ENCODE peak calls at places on chromosome 7, in eight cellular contexts. R is CD4-positive, alpha-beta T cell; A is fibroblast of lung; Q is heart right ventricle; L is astrocyte; H is thoracic aorta; K is RWPE1; M is OCI-LY7. W is an unnamed sample.

GRCh38 chr7:158295966-158296797 is 291.4 kb downstream of the PTPRN2 start:
- DNase-seq in R (no peak), A (no peak), Q (no peak), L (no peak), H (no peak), K (no peak), M (no peak), W (peak)

GRCh38 chr7:137169282-137169698 is 174.2 kb downstream of the PTN start:
- DNase-seq in R (no peak), A (peak), Q (peak), L (peak), H (no peak), K (peak), M (peak), W (no peak)

GRCh38 chr7:34567906-34568305 is 90.1 kb upstream of the NPSR1 start:
- DNase-seq in R (no peak), A (no peak), Q (no peak), L (no peak), H (no peak), K (no peak), M (no peak), W (no peak)

GRCh38 chr7:33745934-33746333 is 159.4 kb upstream of the BMPER start:
- DNase-seq in R (no peak), A (peak), Q (no peak), L (peak), H (no peak), K (peak), M (no peak), W (no peak)

GRCh38 chr7:149846436-149847046 is 8.4 kb downstream of the ZNF862 start:
- DNase-seq in R (no peak), A (no peak), Q (no peak), L (no peak), H (no peak), K (no peak), M (no peak), W (no peak)

GRCh38 chr7:411677-412312 is 107.9 kb downstream of the PDGFA start:
- DNase-seq in R (no peak), A (no peak), Q (no peak), L (no peak), H (no peak), K (no peak), M (no peak), W (no peak)

GRCh38 chr7:3597243-3597642 is 296.2 kb downstream of the SDK1 start:
- DNase-seq in R (no peak), A (no peak), Q (no peak), L (no peak), H (no peak), K (no peak), M (peak), W (no peak)

GRCh38 chr7:5647816-5648215 is 133.6 kb downstream of the RNF216 start:
- DNase-seq in R (no peak), A (no peak), Q (no peak), L (no peak), H (no peak), K (no peak), M (no peak), W (no peak)

GRCh38 chr7:105791926-105792325 is 84.5 kb downstream of the ATXN7L1 start:
- DNase-seq in R (no peak), A (no peak), Q (no peak), L (no peak), H (no peak), K (peak), M (no peak), W (no peak)

GRCh38 chr7:54546081-54546985 is 4.2 kb downstream of the VSTM2A start:
- DNase-seq in R (no peak), A (no peak), Q (no peak), L (no peak), H (no peak), K (peak), M (no peak), W (no peak)

GRCh38 chr7:32219416-32219815 is 149.2 kb upstream of the PDE1C start:
- DNase-seq in R (no peak), A (no peak), Q (no peak), L (no peak), H (no peak), K (no peak), M (no peak), W (no peak)

GRCh38 chr7:142139597-142140501 is 28.3 kb downstream of the MGAM2 start:
- DNase-seq in R (no peak), A (no peak), Q (no peak), L (no peak), H (no peak), K (no peak), M (no peak), W (no peak)

GRCh38 chr7:131653418-131654248 is 97.2 kb upstream of the PODXL start:
- DNase-seq in R (no peak), A (peak), Q (no peak), L (no peak), H (no peak), K (no peak), M (no peak), W (no peak)

GRCh38 chr7:87934699-87935372 is 785 bp downstream of the ADAM22 start:
- DNase-seq in R (no peak), A (peak), Q (no peak), L (peak), H (no peak), K (no peak), M (peak), W (peak)

GRCh38 chr7:100267648-100268047 is 39.9 kb upstream of the SPDYE3 start:
- DNase-seq in R (no peak), A (no peak), Q (no peak), L (no peak), H (no peak), K (no peak), M (no peak), W (no peak)

GRCh38 chr7:45881280-45881758 is 7.0 kb upstream of the IGFBP1 start:
- DNase-seq in R (no peak), A (no peak), Q (no peak), L (no peak), H (no peak), K (no peak), M (no peak), W (no peak)

GRCh38 chr7:388461-388960 is 98.5 kb downstream of the FOXL3 start:
- DNase-seq in R (no peak), A (no peak), Q (peak), L (no peak), H (no peak), K (no peak), M (no peak), W (no peak)

GRCh38 chr7:148835854-148836253 is 48.2 kb downstream of the EZH2 start:
- DNase-seq in R (no peak), A (no peak), Q (no peak), L (no peak), H (no peak), K (no peak), M (no peak), W (no peak)

GRCh38 chr7:41861642-41862041 is 158.8 kb upstream of the INHBA start:
- DNase-seq in R (no peak), A (no peak), Q (no peak), L (no peak), H (no peak), K (no peak), M (no peak), W (no peak)

GRCh38 chr7:102220929-102221850 is 65.5 kb upstream of the SH2B2 start:
- DNase-seq in R (no peak), A (peak), Q (no peak), L (peak), H (no peak), K (peak), M (no peak), W (no peak)

DNA sequence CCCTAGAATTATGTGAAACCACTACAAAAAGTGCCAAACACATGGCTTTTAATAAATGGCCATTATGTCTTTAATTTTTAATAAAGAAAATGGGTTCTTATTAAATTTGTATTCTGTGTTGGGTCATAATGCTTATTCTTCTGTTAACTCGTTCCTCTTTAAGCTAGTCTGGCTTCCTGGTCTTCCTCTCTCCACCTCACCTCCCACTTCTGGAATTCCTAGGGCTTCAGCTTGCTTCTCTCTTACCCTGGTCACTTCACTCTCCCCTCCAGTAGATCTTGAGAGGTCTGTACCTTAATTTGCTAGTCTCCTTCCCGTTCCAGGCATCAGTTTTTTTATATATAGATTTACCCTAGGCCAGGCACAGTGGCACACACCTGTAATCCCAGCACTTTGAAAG is 111.2 kb downstream of the RALA start:
- DNase-seq in R (no peak), A (no peak), Q (no peak), L (no peak), H (no peak), K (no peak), M (no peak), W (no peak)
- H3K27ac ChIP-seq in R (peak), A (peak), Q (no peak), L (peak), H (no peak), K (no peak), M (peak), W (no peak)

GRCh38 chr7:111394891-111395290 is 167.4 kb downstream of the IMMP2L start:
- DNase-seq in R (no peak), A (no peak), Q (no peak), L (no peak), H (no peak), K (no peak), M (no peak), W (no peak)
- H3K27ac ChIP-seq in R (no peak), A (no peak), Q (no peak), L (no peak), H (no peak), K (no peak), M (no peak), W (no peak)

DNA sequence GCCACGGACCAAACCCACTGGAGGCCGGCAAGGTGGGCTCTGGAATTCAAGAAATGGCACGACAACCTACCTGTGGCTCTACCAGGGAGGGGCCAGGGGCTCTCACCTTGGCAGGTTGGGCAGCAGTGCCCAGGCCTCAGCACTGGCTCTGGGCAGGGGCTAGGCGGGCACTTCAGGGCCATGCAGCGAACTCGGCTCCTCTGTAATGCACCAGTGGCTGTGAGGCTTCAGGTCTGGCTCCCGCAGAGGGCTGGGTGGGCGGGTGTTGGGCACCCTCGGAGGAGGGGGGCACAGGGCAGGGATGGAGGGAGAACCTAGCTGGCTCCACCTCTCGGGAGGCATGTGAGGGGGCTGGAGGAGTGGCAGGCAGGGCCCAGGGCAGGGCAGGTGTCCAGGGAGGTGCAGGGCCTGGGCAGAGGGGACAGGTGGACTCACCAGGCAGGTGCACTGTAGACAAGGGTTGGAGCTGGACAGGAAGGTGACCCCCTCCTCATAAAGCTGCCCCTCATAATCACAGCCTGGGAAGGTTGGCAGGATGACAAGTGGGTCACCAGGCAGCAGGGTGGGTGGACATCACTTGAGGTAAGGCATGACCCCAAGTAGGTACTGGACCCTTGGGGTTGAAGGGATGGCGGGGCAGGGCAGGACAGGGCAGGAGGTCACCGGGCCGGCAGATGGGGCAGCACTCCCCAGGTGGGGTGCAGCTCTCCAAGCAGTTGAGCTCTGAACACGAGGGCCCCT is 6.7 kb downstream of the KCP start:
- DNase-seq in R (no peak), A (no peak), Q (no peak), L (no peak), H (no peak), K (no peak), M (no peak), W (no peak)
- H3K27ac ChIP-seq in R (no peak), A (no peak), Q (no peak), L (no peak), H (no peak), K (no peak), M (no peak), W (no peak)

DNA sequence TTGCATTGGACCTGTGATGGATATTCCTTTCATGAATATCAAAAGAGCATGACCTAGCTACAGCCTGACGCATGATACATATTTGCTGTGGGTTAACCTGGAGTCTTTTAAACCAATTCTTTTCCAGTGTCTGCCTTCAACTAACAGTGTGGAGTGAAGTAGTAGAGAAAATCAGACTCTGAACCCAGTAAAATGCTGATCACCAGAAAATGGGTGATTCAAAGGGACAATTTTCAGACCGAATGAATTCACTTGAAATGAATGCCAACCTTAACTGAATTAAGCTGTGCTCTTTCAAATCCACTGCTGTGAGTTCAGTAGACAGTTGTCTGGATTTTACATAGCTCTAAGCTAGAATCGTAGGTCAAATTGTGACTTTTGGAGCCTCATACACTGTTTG is 123.0 kb downstream of the CDK14 start:
- DNase-seq in R (no peak), A (no peak), Q (no peak), L (no peak), H (no peak), K (no peak), M (no peak), W (no peak)
- H3K27ac ChIP-seq in R (no peak), A (no peak), Q (no peak), L (no peak), H (no peak), K (no peak), M (peak), W (no peak)

GRCh38 chr7:22352812-22353340 is 4.1 kb downstream of the RAPGEF5 start:
- DNase-seq in R (no peak), A (no peak), Q (no peak), L (no peak), H (no peak), K (no peak), M (peak), W (no peak)

GRCh38 chr7:22351329-22351692 is 5.6 kb downstream of the RAPGEF5 start:
- DNase-seq in R (no peak), A (no peak), Q (no peak), L (no peak), H (no peak), K (no peak), M (peak), W (no peak)

GRCh38 chr7:22350466-22351328 is 6.3 kb downstream of the RAPGEF5 start:
- DNase-seq in R (no peak), A (peak), Q (no peak), L (peak), H (no peak), K (no peak), M (peak), W (no peak)

GRCh38 chr7:22354462-22354861 is 2.5 kb downstream of the RAPGEF5 start:
- DNase-seq in R (no peak), A (no peak), Q (no peak), L (no peak), H (no peak), K (no peak), M (no peak), W (no peak)

DNA sequence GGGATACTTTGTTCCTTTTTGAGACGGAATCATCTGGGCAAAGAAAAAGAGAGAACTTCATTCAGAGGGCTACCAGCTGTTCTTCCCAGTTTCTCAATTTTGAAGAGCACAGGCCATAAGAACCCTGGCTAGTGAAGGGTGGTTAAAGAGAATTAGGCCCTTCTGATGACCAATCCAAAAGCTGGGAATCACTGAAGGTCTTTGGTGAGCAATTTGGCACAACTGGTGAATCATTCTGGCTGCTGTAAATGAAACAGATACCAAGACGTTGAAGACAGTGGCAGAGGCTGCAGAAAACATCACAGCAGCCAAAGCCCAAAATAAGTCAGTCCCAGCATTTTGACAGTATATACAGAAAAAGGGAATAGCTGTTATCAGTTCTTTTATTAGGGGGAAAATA is 5.1 kb downstream of the RAPGEF5 start:
- DNase-seq in R (no peak), A (peak), Q (no peak), L (no peak), H (no peak), K (no peak), M (no peak), W (no peak)
- H3K27ac ChIP-seq in R (no peak), A (no peak), Q (no peak), L (no peak), H (no peak), K (no peak), M (peak), W (no peak)

DNA sequence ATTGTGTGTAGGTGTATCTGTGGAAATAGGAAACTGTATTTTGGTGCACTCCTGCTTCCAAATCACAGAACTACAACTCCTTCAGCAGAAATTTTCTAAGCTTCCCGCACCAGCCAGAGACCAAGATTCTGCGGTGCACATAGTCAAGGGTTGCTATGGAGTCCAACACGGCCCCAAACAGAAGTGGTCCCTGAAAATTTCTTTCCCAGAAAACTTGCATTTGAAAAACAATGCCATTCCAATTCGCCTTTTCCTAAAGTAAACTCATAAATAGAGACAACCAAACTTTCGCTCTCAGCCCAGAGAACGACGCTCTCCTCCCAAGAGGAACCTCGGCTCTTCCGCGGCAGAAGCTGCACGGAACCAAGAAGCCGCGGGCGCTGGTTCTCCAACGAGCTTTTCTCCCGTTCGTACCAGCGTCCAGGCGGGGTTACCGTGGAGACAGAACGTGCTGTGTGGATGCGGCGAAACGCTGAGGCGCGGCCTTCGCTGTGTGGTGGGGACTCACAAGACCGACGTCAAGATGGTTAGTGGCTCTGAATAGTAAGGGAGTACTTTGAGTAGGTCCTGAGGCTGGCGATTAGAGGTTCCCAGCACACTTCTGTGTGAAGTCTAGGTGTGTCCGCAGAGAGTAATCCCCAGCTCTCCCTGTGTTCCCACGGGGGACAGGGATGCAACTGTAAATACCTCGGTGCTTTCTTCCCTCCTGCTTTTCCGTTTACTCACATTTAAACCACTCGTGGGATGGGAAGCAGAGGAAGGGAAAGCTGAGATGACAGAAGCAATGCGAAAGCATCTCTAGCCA is 24.0 kb upstream of the ZC3HAV1 start:
- DNase-seq in R (peak), A (peak), Q (peak), L (peak), H (peak), K (peak), M (peak), W (peak)
- H3K27ac ChIP-seq in R (peak), A (peak), Q (peak), L (peak), H (peak), K (peak), M (no peak), W (peak)

DNA sequence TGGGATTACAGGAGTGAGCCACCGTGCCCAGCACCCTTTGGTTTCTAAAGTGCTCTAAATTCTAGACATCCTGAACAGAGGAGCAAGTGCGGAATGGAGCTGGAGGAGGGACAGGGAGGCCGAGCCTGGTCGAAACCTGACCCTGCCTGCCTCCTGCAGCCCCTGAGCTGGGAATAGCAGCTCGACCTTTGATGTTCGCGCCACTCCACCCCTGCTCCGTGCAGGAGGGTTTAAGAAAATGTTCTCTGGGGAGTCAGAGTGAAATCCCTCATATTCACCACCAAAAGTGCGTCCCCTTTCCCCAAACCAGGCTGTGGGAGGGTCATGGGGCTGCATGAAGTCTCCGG is 1.8 kb downstream of the PGAM2 start:
- DNase-seq in R (no peak), A (no peak), Q (no peak), L (no peak), H (no peak), K (no peak), M (no peak), W (no peak)
- H3K27ac ChIP-seq in R (peak), A (no peak), Q (peak), L (no peak), H (no peak), K (peak), M (no peak), W (no peak)

DNA sequence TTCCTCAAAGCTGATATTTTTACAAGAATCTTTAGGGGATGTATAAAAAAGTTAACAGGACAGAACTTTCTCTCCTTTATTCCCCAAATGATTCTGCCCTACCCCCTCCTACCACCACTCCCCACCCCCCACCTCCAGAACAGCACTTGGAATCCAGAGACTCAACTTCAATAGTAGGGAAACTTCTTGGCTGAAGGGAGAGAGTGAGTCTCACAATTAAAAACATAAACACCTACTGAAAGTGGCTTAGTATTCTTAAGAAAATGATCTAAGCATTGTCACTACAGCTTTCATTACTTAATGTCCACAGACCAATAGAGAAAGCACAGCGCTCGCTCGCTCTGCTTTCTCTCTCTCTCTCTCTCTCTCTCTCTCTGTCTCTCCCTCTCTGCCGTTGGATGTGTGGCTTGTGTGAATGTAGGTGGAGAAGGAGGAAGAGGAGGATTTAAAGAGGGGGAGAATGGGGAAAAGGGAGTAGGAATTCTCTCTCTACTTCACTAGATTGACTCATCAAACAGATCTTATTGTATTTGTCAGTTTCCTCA is 1.5 kb upstream of the SEMA3A start:
- DNase-seq in R (no peak), A (peak), Q (no peak), L (peak), H (no peak), K (no peak), M (no peak), W (no peak)
- H3K27ac ChIP-seq in R (no peak), A (peak), Q (no peak), L (peak), H (no peak), K (no peak), M (no peak), W (no peak)